ENCODE peak calls at places on chromosomes 11 and 22, in six cellular contexts. Q, J, W, X, B and S are unnamed samples.
A peak's percentile ranks its signal among the peaks of the same experiment; 100 is the strongest.

GRCh38 chr22:50185384-50186087 is at the start of gene TRABD:
- DNase-seq in Q (peak; percentile 92), J (peak; percentile 71), W (peak; percentile 56), X (peak; percentile 82), B (peak; percentile 98), S (peak; percentile 95)

GRCh38 chr11:2077061-2077802 is 62.0 kb downstream of the IGF2 start:
- DNase-seq in Q (no peak), J (peak; percentile 90), W (no peak), X (no peak), B (no peak), S (no peak)

GRCh38 chr11:118295834-118296454 is 8.6 kb upstream of the CD3E start:
- DNase-seq in Q (no peak), J (peak; percentile 93), W (no peak), X (no peak), B (no peak), S (peak; percentile 31)

GRCh38 chr22:50011447-50012200 is 941 bp downstream of the IL17REL start:
- DNase-seq in Q (peak; percentile 53), J (no peak), W (no peak), X (no peak), B (no peak), S (no peak)

GRCh38 chr11:65855927-65856363 is 2.0 kb downstream of the CFL1 start:
- DNase-seq in Q (no peak), J (peak; percentile 31), W (no peak), X (no peak), B (no peak), S (no peak)

GRCh38 chr22:43554694-43555365 is 143.0 kb downstream of the MPPED1 start:
- DNase-seq in Q (no peak), J (no peak), W (no peak), X (no peak), B (no peak), S (no peak)

GRCh38 chr11:112655386-112655785 is 305.8 kb upstream of the NCAM1 start:
- DNase-seq in Q (peak; percentile 56), J (peak; percentile 34), W (no peak), X (peak; percentile 35), B (no peak), S (no peak)

GRCh38 chr11:3840289-3840869 is 380 bp downstream of the RHOG start:
- DNase-seq in Q (peak; percentile 55), J (no peak), W (no peak), X (no peak), B (no peak), S (no peak)

GRCh38 chr11:27234043-27234668 is 128.9 kb downstream of the CCDC34 start:
- DNase-seq in Q (no peak), J (no peak), W (peak; percentile 61), X (no peak), B (peak; percentile 57), S (peak; percentile 89)

GRCh38 chr11:33635161-33635560 is 65.5 kb downstream of the C11orf91 start:
- DNase-seq in Q (no peak), J (peak; percentile 28), W (no peak), X (no peak), B (no peak), S (no peak)

GRCh38 chr22:50713008-50713385 is 25.0 kb upstream of the ACR start:
- DNase-seq in Q (peak; percentile 14), J (no peak), W (no peak), X (no peak), B (no peak), S (no peak)

GRCh38 chr11:118290923-118291322 is 13.6 kb upstream of the CD3E start:
- DNase-seq in Q (no peak), J (peak; percentile 65), W (no peak), X (peak; percentile 26), B (no peak), S (peak; percentile 47)

GRCh38 chr11:106152824-106153223 is 75.4 kb downstream of the AASDHPPT start:
- DNase-seq in Q (no peak), J (no peak), W (no peak), X (no peak), B (no peak), S (no peak)

GRCh38 chr11:27468209-27468608 is 4.4 kb downstream of the LGR4 start:
- DNase-seq in Q (no peak), J (peak; percentile 93), W (no peak), X (no peak), B (no peak), S (no peak)

GRCh38 chr11:452203-452744 is 2.2 kb downstream of the PTDSS2 start:
- DNase-seq in Q (no peak), J (no peak), W (no peak), X (no peak), B (no peak), S (no peak)

GRCh38 chr11:96012086-96012824 is 88.3 kb upstream of the MTMR2 start:
- DNase-seq in Q (peak; percentile 49), J (peak; percentile 65), W (no peak), X (peak; percentile 44), B (peak; percentile 22), S (peak; percentile 45)

GRCh38 chr22:20488946-20489345 is 6.6 kb downstream of the KLHL22 start:
- DNase-seq in Q (no peak), J (no peak), W (no peak), X (no peak), B (no peak), S (no peak)